ENCODE peak calls at places on chromosomes 5 and 9, in six cellular contexts. F, T, V, U, H and R are unnamed samples. For H3K9me3, the result is how much of the 10 kb centered on the place peaks cover.

GRCh38 chr5:110055301-110055700 is 365.6 kb downstream of the MAN2A1 start:
- DNase-seq in F (no peak), T (no peak), V (peak), U (no peak), H (no peak), R (no peak)

GRCh38 chr5:128494516-128494915 is 43.5 kb downstream of the FBN2 start:
- DNase-seq in F (no peak), T (no peak), V (no peak), U (no peak), H (no peak), R (no peak)

GRCh38 chr5:153404747-153405146 is 85.7 kb upstream of the GRIA1 start:
- DNase-seq in F (no peak), T (no peak), V (no peak), U (no peak), H (no peak), R (no peak)

GRCh38 chr5:177370488-177371119 is 12.9 kb downstream of the RGS14 start:
- DNase-seq in F (peak), T (peak), V (peak), U (peak), H (peak), R (peak)

GRCh38 chr9:75685059-75685458 is 205.4 kb upstream of the PCSK5 start:
- DNase-seq in F (no peak), T (no peak), V (no peak), U (no peak), H (no peak), R (no peak)

GRCh38 chr9:84670801-84671153 is 1.2 kb downstream of the NTRK2 start:
- DNase-seq in F (no peak), T (no peak), V (no peak), U (no peak), H (no peak), R (no peak)

GRCh38 chr5:83955916-83956315 is 235.3 kb upstream of the HAPLN1 start:
- DNase-seq in F (no peak), T (no peak), V (peak), U (no peak), H (no peak), R (no peak)

GRCh38 chr5:6162175-6162574 is 216.2 kb downstream of the MED10 start:
- DNase-seq in F (no peak), T (no peak), V (no peak), U (no peak), H (no peak), R (no peak)

GRCh38 chr9:131487621-131488031 is 15.1 kb upstream of the POMT1 start:
- DNase-seq in F (peak), T (no peak), V (no peak), U (no peak), H (no peak), R (no peak)

GRCh38 chr9:37950561-37950960 is 46.6 kb upstream of the SLC25A51 start:
- DNase-seq in F (no peak), T (no peak), V (no peak), U (no peak), H (no peak), R (no peak)

GRCh38 chr5:34686762-34687268 is 30.7 kb downstream of the RAI14 start:
- DNase-seq in F (peak), T (peak), V (peak), U (no peak), H (peak), R (no peak)

GRCh38 chr9:68533678-68534077 is 7.0 kb downstream of the TMEM252 start:
- DNase-seq in F (no peak), T (no peak), V (no peak), U (no peak), H (no peak), R (no peak)

GRCh38 chr9:109150925-109151547 is 16.0 kb downstream of the FRRS1L start:
- DNase-seq in F (no peak), T (no peak), V (no peak), U (no peak), H (peak), R (no peak)

GRCh38 chr5:431001-431710 is 11.8 kb upstream of the EXOC3 start:
- DNase-seq in F (peak), T (peak), V (peak), U (no peak), H (peak), R (no peak)

DNA sequence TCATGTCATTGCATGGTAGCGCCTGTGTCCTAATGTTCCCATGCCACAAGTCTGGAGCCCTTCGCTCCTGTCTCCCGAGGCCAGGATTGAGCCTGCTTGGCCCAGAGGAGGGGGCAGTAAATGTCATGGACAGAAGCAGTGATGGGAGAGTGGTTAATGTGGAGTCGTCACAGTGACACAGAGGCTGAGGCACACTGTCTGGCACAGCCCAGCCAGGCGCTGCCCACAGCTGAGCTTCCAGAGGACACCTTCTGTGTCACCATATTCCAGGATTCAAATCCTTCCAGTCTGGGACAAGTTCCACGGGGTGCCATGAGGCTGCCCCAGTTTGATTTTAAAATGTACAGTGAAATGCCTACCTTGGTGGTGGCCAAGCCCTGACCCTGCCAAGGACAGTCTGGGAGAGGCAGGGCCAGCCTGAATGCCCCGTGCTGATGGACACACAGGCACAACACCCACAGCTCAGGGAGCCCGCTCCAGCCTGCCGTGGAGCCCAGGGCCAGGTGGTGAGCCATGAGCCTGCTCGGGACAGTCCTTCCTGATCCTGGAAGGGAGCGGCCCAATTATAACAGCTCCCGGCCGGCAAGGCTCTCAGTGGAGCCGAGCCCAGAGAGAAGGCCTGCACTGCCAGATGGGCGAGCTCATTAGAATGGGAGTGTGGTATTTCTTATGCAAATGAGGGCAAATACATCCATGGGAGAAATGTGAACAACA is 99.1 kb upstream of the RUFY1 start:
- DNase-seq in F (peak), T (no peak), V (no peak), U (no peak), H (no peak), R (no peak)
- H3K9me3 ChIP-seq in F (under half), T (under half), V (under half), U (under half), H (under half), R (under half)

DNA sequence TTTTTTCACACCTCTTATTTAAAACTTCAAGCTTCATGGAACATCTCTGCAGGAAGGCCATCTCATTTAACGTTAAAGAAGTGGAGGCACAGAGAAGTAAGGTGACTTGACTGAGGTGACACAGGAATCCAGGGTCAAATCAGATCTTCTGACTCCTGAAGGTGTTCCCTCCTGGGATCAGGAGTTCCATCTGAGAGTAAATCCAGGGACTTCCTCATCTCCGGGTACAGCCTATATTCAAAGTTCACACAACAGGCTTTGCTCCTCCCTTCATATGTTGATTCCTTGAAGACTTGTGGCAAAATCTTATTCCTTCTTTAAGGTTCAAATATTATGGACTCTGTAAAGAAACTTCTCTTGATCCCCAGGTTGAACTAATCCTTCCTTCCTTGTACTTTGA is 313.1 kb upstream of the CLINT1 start:
- DNase-seq in F (no peak), T (no peak), V (no peak), U (no peak), H (peak), R (no peak)
- H3K9me3 ChIP-seq in F (under half), T (under half), V (under half), U (under half), H (under half), R (under half)

GRCh38 chr9:111186021-111186420 is 144.0 kb downstream of the OR2K2 start:
- DNase-seq in F (no peak), T (no peak), V (no peak), U (no peak), H (no peak), R (no peak)

GRCh38 chr9:111190352-111190751 is 139.7 kb downstream of the OR2K2 start:
- DNase-seq in F (no peak), T (no peak), V (no peak), U (no peak), H (no peak), R (no peak)

GRCh38 chr9:111187376-111187775 is 142.6 kb downstream of the OR2K2 start:
- DNase-seq in F (no peak), T (no peak), V (no peak), U (no peak), H (no peak), R (no peak)
- H3K9me3 ChIP-seq in F (under half), T (under half), V (under half), U (under half), H (under half), R (under half)

GRCh38 chr9:96751815-96752214 is 26.1 kb downstream of the ZNF510 start:
- DNase-seq in F (no peak), T (no peak), V (no peak), U (no peak), H (no peak), R (no peak)
- H3K9me3 ChIP-seq in F (under half), T (under half), V (under half), U (half or more), H (half or more), R (under half)

DNA sequence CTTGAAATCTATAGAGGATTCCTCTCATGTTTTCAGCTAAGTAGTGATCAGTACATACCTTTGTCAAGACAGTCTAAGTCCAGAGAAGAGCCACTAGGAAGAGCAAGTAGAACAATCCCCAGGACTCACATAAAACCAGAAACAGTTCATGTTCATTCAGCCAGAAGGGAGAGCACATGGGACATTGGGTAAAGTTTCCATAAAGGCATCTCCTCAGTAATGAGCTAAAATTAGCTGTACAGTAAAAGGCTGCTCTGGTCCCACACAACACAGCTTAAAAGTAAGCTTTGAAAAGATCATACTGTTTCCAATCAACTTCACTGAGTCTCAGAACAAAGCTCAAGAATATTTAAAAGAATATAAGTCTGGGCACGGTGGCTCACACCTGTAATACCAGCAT is 32.4 kb downstream of the HOMER1 start:
- DNase-seq in F (no peak), T (no peak), V (no peak), U (no peak), H (no peak), R (no peak)
- H3K9me3 ChIP-seq in F (under half), T (under half), V (under half), U (under half), H (under half), R (under half)